ENCODE peak calls at places on chromosomes 4 and X, in nine cellular contexts. G is psoas muscle; A is choroid plexus epithelial cell; L is activated naive CD4-positive, alpha-beta T cell; V is T-helper 17 cell; T is lung microvascular endothelial cell; D is RCC 7860; I is NCI-H2029 treated with DMSO at 0.1 percent for 48 hours; Y is activated CD4-positive, alpha-beta T cell treated with anti-CD3 and anti-CD28 coated beads, Interleukin-2, amount 50 U/mL, for 4 hours. H is an unnamed sample.

GRCh38 chr4:101600287-101600686 is 190.2 kb upstream of the BANK1 start:
- DNase-seq in Y (no peak), T (no peak), I (no peak), G (no peak), A (no peak), V (no peak), D (no peak), L (no peak), H (no peak)

GRCh38 chr4:20735931-20736330 is 35.7 kb downstream of the PACRGL start:
- DNase-seq in L (no peak), A (no peak), T (no peak), G (no peak), Y (no peak), I (no peak), D (no peak), V (no peak), H (no peak)

GRCh38 chr4:3858046-3858730 is 92.0 kb downstream of the ADRA2C start:
- DNase-seq in D (no peak), A (no peak), V (no peak), G (no peak), Y (no peak), T (no peak), L (no peak), I (no peak), H (no peak)

GRCh38 chrX:97846718-97847237 is 963.1 kb downstream of the RPA4 start:
- DNase-seq in V (no peak), I (no peak), A (no peak), T (no peak), D (no peak), G (no peak), Y (no peak), L (no peak), H (peak)

GRCh38 chr4:67575232-67575888 is 16.8 kb downstream of the STAP1 start:
- DNase-seq in D (no peak), Y (no peak), L (no peak), V (no peak), G (no peak), I (peak), A (peak), T (no peak), H (peak)

GRCh38 chr4:24370421-24370820 is 213.9 kb downstream of the DHX15 start:
- DNase-seq in D (no peak), T (no peak), A (no peak), I (no peak), Y (no peak), L (no peak), V (no peak), G (no peak), H (no peak)

GRCh38 chr4:122152699-122153328 is 683 bp downstream of the BLTP1 start:
- DNase-seq in D (no peak), V (peak), Y (no peak), A (peak), T (peak), G (peak), I (no peak), L (peak), H (peak)

GRCh38 chr4:996994-997374 is 3.8 kb upstream of the SLC26A1 start:
- DNase-seq in D (no peak), G (no peak), A (no peak), Y (no peak), V (no peak), T (no peak), L (no peak), I (no peak), H (no peak)

GRCh38 chr4:150056569-150056968 is 21.7 kb upstream of the DCLK2 start:
- DNase-seq in L (no peak), G (no peak), Y (no peak), V (no peak), A (no peak), D (peak), T (peak), I (no peak), H (no peak)

GRCh38 chr4:172344266-172344772 is 531.1 kb downstream of the GALNTL6 start:
- DNase-seq in L (no peak), T (no peak), Y (no peak), D (no peak), A (no peak), G (no peak), V (no peak), I (no peak), H (no peak)

GRCh38 chr4:108205859-108206258 is 37.1 kb upstream of the LEF1 start:
- DNase-seq in Y (no peak), V (no peak), D (no peak), A (no peak), T (no peak), I (no peak), G (no peak), L (no peak), H (no peak)